ENCODE peak calls at places on chromosomes 13 and 19, in four cellular contexts. Q is GM23338, P is GM23248, Z is GM12878. T is an unnamed sample. For H3K36me3, the result is how much of the 10 kb centered on the place peaks cover.

GRCh38 chr19:33436360-33437345 is 63.1 kb downstream of the CEBPG start:
- DNase-seq in P (no peak), Z (no peak), Q (no peak), T (peak)

GRCh38 chr13:26656919-26657318 is 99.4 kb downstream of the WASF3 start:
- DNase-seq in Q (peak), Z (no peak), P (peak), T (no peak)

GRCh38 chr13:28528848-28529247 is 33.9 kb upstream of the FLT1 start:
- DNase-seq in P (no peak), Z (no peak), Q (no peak), T (no peak)

GRCh38 chr13:107205318-107206112 is 637.6 kb upstream of the ARGLU1 start:
- DNase-seq in Z (no peak), Q (peak), P (peak), T (peak)

GRCh38 chr13:34611678-34612077 is 330.4 kb upstream of the NBEA start:
- DNase-seq in Z (no peak), P (no peak), Q (no peak), T (no peak)

GRCh38 chr13:69857188-69857821 is 250.3 kb upstream of the ATXN8OS start:
- DNase-seq in P (peak), Z (peak), Q (peak), T (no peak)

GRCh38 chr19:2550431-2551171 is 74.7 kb downstream of the GADD45B start:
- DNase-seq in Q (peak), P (peak), Z (no peak), T (peak)

GRCh38 chr19:2761309-2761677 is 21.5 kb upstream of the SLC39A3 start:
- DNase-seq in Z (no peak), Q (no peak), P (no peak), T (no peak)

GRCh38 chr13:99498304-99499161 is 2.7 kb upstream of the TM9SF2 start:
- DNase-seq in P (peak), Q (peak), Z (peak), T (peak)

GRCh38 chr13:98332222-98332621 is 155.2 kb upstream of the RNF113B start:
- DNase-seq in Q (no peak), P (no peak), Z (no peak), T (no peak)

GRCh38 chr13:32905063-32905863 is 111.0 kb upstream of the KL start:
- DNase-seq in P (peak), Q (peak), Z (peak), T (no peak)

GRCh38 chr13:70568571-70568970 is 460.3 kb upstream of the KLHL1 start:
- DNase-seq in P (peak), Q (peak), Z (peak), T (no peak)

GRCh38 chr13:113013878-113014751 is 45.1 kb downstream of the MCF2L start:
- DNase-seq in Q (no peak), Z (no peak), P (no peak), T (peak)

GRCh38 chr13:41427700-41428099 is 29.6 kb upstream of the RGCC start:
- DNase-seq in Q (no peak), P (peak), Z (no peak), T (no peak)

GRCh38 chr13:80529734-80530133 is 188.8 kb upstream of the SPRY2 start:
- DNase-seq in P (no peak), Z (no peak), Q (no peak), T (no peak)

GRCh38 chr13:107375701-107376350 is 807.9 kb upstream of the ARGLU1 start:
- DNase-seq in Q (no peak), Z (no peak), P (no peak), T (no peak)

GRCh38 chr13:31199849-31200635 is at the start of gene B3GLCT:
- DNase-seq in Z (no peak), P (peak), Q (peak), T (peak)

GRCh38 chr13:75135325-75135825 is 346.6 kb downstream of the TBC1D4 start:
- DNase-seq in P (peak), Q (no peak), Z (no peak), T (no peak)

GRCh38 chr13:95002968-95003813 is 290.8 kb upstream of the SOX21 start:
- DNase-seq in P (no peak), Q (peak), Z (no peak), T (no peak)

GRCh38 chr19:46919324-46919723 is 58.5 kb downstream of the ARHGAP35 start:
- DNase-seq in P (peak), Q (no peak), Z (no peak), T (no peak)

GRCh38 chr19:55266404-55266803 is 7.6 kb upstream of the PPP6R1 start:
- DNase-seq in Q (no peak), Z (no peak), P (no peak), T (no peak)

GRCh38 chr13:38017320-38017719 is 147.7 kb upstream of the TRPC4 start:
- DNase-seq in Q (no peak), P (no peak), Z (no peak), T (no peak)

GRCh38 chr19:11767633-11768133 is 883 bp downstream of the ZNF441 start:
- DNase-seq in P (peak), Z (peak), Q (peak), T (peak)

GRCh38 chr19:55452381-55453325 is 8.8 kb downstream of the ISOC2 start:
- DNase-seq in Z (no peak), P (peak), Q (peak), T (no peak)

GRCh38 chr19:40721936-40722661 is 5.2 kb downstream of the ITPKC start:
- DNase-seq in Z (no peak), Q (no peak), P (peak), T (no peak)

GRCh38 chr13:98345103-98345899 is 168.2 kb upstream of the RNF113B start:
- DNase-seq in Q (no peak), P (no peak), Z (no peak), T (no peak)

GRCh38 chr13:79392882-79393563 is 13.0 kb downstream of the RBM26 start:
- DNase-seq in Q (no peak), P (peak), Z (no peak), T (no peak)

GRCh38 chr19:46299004-46299509 is 2.2 kb downstream of the HIF3A start:
- DNase-seq in Z (no peak), Q (no peak), P (peak), T (peak)

GRCh38 chr13:99403458-99403971 is 96.3 kb upstream of the GPR183 start:
- DNase-seq in Z (no peak), P (no peak), Q (no peak), T (no peak)

GRCh38 chr13:76936736-76937135 is 11.6 kb upstream of the ACOD1 start:
- DNase-seq in Q (no peak), Z (no peak), P (peak), T (no peak)

GRCh38 chr13:67619987-67620386 is 389.9 kb upstream of the PCDH9 start:
- DNase-seq in Z (no peak), Q (no peak), P (no peak), T (no peak)

GRCh38 chr19:50777830-50778303 is 7.6 kb downstream of the GPR32 start:
- DNase-seq in Q (peak), P (peak), Z (no peak), T (no peak)

GRCh38 chr19:35351441-35352176 is 3.9 kb downstream of the FFAR1 start:
- DNase-seq in P (no peak), Q (no peak), Z (no peak), T (peak)
- H3K27ac ChIP-seq in P (no peak), Q (no peak), Z (no peak), T (no peak)

GRCh38 chr19:30001301-30001700 is 59.3 kb downstream of the URI1 start:
- DNase-seq in Q (no peak), Z (no peak), P (no peak), T (no peak)

GRCh38 chr19:29999490-29999889 is 57.5 kb downstream of the URI1 start:
- DNase-seq in Z (no peak), P (no peak), Q (no peak), T (no peak)

GRCh38 chr19:30000862-30001261 is 58.8 kb downstream of the URI1 start:
- DNase-seq in P (no peak), Q (no peak), Z (no peak), T (no peak)

GRCh38 chr19:30003862-30004261 is 61.8 kb downstream of the URI1 start:
- DNase-seq in Q (no peak), P (no peak), Z (no peak), T (no peak)

DNA sequence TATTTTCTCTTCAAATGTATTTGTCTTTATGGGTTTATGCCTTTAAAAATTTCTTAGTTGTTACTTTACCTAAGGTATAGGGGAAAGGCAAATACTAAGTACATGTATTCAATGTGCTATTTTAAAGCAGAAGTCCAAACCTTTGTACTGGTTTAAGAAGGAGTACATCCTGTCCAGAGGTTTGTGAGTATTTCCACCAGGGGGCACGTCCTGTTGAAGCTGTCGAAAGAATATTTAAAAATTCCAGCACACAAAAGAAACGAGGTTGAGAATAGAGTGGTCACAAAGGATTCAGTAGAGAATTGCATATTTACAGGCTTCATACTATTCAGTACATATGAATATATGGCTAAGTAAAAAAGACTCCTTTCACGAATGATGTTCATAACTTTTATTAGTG is 59.8 kb downstream of the URI1 start:
- DNase-seq in P (no peak), Q (no peak), Z (no peak), T (no peak)
- H3K4me3 ChIP-seq in P (no peak), Q (no peak), Z (no peak), T (no peak)

GRCh38 chr19:14413765-14414171 is 5.4 kb downstream of the DDX39A start:
- DNase-seq in Q (no peak), Z (no peak), P (peak), T (no peak)

GRCh38 chr19:14413355-14413754 is 5.8 kb downstream of the DDX39A start:
- DNase-seq in Z (no peak), Q (no peak), P (no peak), T (no peak)

GRCh38 chr19:14410775-14411134 is 8.4 kb downstream of the DDX39A start:
- DNase-seq in P (no peak), Z (no peak), Q (no peak), T (no peak)

GRCh38 chr19:14411161-14411560 is 8.0 kb downstream of the DDX39A start:
- DNase-seq in P (no peak), Z (no peak), Q (no peak), T (no peak)

DNA sequence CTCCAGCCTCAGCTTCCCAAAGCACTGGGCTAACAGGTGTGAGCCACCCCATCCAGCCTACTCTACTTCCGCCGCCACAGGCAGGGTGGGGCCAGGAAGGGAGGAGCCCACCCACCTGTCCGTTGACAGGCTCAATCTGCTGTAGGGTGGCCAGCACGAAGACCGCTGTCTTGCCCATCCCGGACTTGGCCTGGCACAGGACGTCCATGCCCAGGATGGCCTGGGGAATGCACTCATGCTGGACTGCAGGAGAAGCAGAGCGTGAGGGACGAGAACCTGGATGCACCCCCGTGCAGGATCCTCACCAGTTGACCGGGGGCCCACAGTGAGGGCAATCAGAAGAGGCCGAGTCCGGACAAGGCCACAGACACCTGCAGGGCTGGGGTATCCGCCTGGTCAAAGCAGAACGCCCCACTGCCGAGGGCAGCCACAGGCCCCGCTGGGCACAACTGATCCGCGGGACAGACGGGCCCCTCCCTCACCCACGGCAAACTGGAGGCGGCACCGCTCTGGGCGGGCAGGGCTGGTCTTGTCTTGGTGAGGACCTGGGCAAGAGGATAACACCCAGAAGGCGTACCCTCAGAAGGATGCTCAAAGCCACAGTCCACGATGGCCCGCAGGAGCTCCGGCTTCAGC is 6.6 kb downstream of the DDX39A start:
- DNase-seq in Q (no peak), Z (no peak), P (no peak), T (no peak)
- H3K36me3 ChIP-seq in Q (under half), Z (under half), P (under half), T (half or more)

GRCh38 chr19:4388171-4389063 is 11.9 kb downstream of the SH3GL1 start:
- DNase-seq in Q (no peak), Z (no peak), P (peak), T (peak)

GRCh38 chr19:4386038-4386782 is 14.1 kb downstream of the SH3GL1 start:
- DNase-seq in P (peak), Q (no peak), Z (no peak), T (no peak)

GRCh38 chr19:4389511-4390016 is 10.8 kb downstream of the SH3GL1 start:
- DNase-seq in Q (no peak), P (peak), Z (no peak), T (no peak)

GRCh38 chr19:4389064-4389375 is 11.3 kb downstream of the SH3GL1 start:
- DNase-seq in Q (no peak), P (no peak), Z (no peak), T (no peak)

DNA sequence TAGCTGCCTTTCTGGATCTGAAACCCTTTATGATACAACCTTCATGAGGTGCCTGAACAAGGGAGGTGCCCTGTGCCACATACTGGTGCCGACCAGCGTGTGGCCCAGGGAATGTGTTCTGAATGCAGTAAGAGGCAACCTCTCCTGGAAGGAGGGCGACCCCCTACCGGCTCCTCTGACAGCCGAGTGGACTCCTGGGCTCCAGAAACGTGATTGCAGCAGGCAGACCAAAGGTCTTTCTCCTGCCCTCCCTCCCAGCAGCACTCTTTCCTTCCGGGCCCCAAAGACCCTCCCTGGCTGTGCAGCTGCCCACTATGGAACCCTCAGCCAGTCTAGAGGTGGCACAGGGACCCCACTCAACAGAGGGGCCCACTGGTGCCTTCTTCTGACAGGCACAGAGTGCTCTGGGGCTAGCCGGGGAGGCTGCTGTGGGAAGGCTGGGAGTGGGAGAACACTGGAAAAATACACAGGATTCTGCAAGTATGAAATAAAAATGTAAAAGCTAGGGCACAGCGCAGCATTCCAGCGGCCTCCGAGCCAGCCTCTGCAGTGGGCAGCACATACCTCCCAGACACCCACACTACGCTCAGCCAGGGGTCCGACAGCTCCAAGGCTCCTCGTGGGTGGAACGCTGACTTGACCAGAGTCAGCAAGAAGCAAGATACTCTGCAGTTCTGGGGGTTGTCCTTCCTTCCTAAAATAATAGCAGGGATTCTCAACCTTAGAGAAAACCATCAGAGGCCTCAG is 14.9 kb downstream of the SH3GL1 start:
- DNase-seq in Q (no peak), P (no peak), Z (no peak), T (no peak)
- H3K27ac ChIP-seq in Q (no peak), P (peak), Z (no peak), T (no peak)

DNA sequence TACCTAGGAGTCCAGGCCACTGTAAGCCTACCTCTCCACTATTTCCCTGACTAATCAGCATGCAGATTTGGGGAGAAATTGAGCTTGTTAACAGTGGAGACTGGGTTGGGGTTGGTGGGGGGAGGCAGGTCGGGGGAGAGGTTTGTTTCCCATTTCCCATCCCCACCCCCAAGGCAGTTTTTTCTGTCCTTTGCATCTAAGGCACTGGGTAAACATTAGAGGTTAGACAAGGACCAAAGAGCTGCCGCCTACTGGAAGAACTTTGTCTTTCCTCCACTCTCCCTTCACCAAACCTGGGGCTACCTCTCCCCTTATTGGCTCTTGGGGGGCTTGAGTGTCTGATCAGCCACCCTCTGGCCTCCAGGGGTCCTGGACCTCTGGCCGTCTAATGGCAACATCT is 953 bp downstream of the KCNN4 start:
- DNase-seq in Z (no peak), Q (no peak), P (no peak), T (no peak)
- H3K4me3 ChIP-seq in Z (peak), Q (no peak), P (peak), T (peak)

DNA sequence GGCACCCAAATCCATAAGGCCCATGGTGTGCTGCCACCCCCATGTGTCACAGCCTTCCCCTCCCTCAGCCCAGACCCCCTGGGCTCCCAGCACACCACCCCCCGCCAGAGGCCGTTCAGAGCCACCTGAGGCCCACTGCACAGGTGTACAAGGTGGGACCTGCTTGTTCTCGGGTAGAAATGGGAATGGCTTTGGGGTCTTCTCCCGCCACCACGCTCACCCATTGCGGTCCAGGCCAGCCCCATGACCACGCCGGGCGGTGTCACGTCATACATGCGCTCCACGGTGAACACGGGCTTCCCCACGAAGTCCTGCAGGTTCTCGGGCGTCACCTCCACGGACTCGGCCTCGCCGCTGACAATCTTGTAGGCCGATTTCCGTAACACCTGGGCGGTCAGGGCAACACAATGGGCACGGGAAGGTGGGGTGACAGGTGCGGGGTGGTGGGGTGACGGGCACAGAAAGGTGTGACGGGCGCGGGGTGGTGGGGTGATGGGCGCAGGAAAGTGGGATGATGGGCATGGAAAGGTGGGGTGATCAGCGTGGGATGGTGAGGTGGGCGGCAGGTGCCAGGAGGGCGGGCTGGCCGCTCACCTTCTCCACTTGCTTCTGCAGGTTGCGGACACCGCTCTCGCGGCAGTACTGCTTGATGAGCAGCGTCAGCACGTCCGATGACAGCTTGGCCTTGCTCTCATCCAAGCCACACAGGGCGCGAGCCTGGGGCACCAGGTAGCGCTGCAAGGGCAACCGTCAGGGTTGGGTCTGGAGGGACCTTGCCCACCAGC is 4.3 kb downstream of the RPL36 start:
- DNase-seq in P (no peak), Q (no peak), Z (no peak), T (no peak)
- H3K36me3 ChIP-seq in P (under half), Q (under half), Z (under half), T (half or more)